ENCODE peak calls at places on chromosomes 5 and 9, in five cellular contexts. E is HEK293T, R is A172, C is HuH-7.5, W is A549. U is an unnamed sample.

GRCh38 chr9:73121375-73121935 is 30.2 kb upstream of the ANXA1 start:
- DNase-seq in E (no peak), R (no peak), C (no peak), W (no peak), U (no peak)

GRCh38 chr5:10474521-10475075 is 32.9 kb downstream of the ROPN1L start:
- DNase-seq in E (no peak), R (no peak), C (no peak), W (no peak), U (no peak)

GRCh38 chr9:130387905-130388304 is 56.9 kb upstream of the ASS1 start:
- DNase-seq in E (no peak), R (no peak), C (no peak), W (peak), U (no peak)

GRCh38 chr5:66896207-66896606 is 300.0 kb downstream of the MAST4 start:
- DNase-seq in E (no peak), R (no peak), C (no peak), W (no peak), U (no peak)

GRCh38 chr9:2559212-2560152 is 62.1 kb upstream of the VLDLR start:
- DNase-seq in E (no peak), R (peak), C (no peak), W (peak), U (no peak)

GRCh38 chr9:98351370-98351769 is 95.9 kb upstream of the TBC1D2 start:
- DNase-seq in E (no peak), R (no peak), C (no peak), W (no peak), U (no peak)

GRCh38 chr9:9556865-9557803 is 1055.7 kb downstream of the PTPRD start:
- DNase-seq in E (no peak), R (no peak), C (no peak), W (no peak), U (no peak)

GRCh38 chr9:69502671-69503301 is 169.4 kb downstream of the APBA1 start:
- DNase-seq in E (no peak), R (peak), C (no peak), W (no peak), U (no peak)

GRCh38 chr9:84145780-84146179 is 165.2 kb downstream of the RMI1 start:
- DNase-seq in E (no peak), R (no peak), C (no peak), W (no peak), U (no peak)

GRCh38 chr9:108412755-108413154 is 443.0 kb downstream of the ACTL7B start:
- DNase-seq in E (no peak), R (peak), C (no peak), W (peak), U (no peak)

GRCh38 chr5:150484964-150485769 is 22.8 kb upstream of the NDST1 start:
- DNase-seq in E (no peak), R (no peak), C (peak), W (no peak), U (no peak)

GRCh38 chr9:16029056-16029615 is 476.3 kb downstream of the CCDC171 start:
- DNase-seq in E (no peak), R (no peak), C (no peak), W (no peak), U (no peak)

GRCh38 chr9:6562194-6562593 is 83.3 kb downstream of the GLDC start:
- DNase-seq in E (no peak), R (no peak), C (no peak), W (no peak), U (no peak)

GRCh38 chr5:90598300-90598699 is 39.7 kb downstream of the ADGRV1 start:
- DNase-seq in E (no peak), R (no peak), C (no peak), W (no peak), U (no peak)

GRCh38 chr5:93887678-93888077 is 146.3 kb upstream of the POU5F2 start:
- DNase-seq in E (no peak), R (no peak), C (no peak), W (no peak), U (no peak)

GRCh38 chr5:171424726-171425125 is 5.3 kb downstream of the FGF18 start:
- DNase-seq in E (no peak), R (peak), C (no peak), W (no peak), U (peak)

GRCh38 chr9:71647094-71647591 is 121.2 kb downstream of the CEMIP2 start:
- DNase-seq in E (no peak), R (peak), C (no peak), W (peak), U (no peak)

GRCh38 chr9:89177021-89177400 is 1.6 kb downstream of the SHC3 start:
- DNase-seq in E (no peak), R (no peak), C (no peak), W (no peak), U (no peak)

GRCh38 chr5:141529002-141529401 is 40.1 kb downstream of the PCDHGC5 start:
- DNase-seq in E (no peak), R (peak), C (no peak), W (no peak), U (no peak)

GRCh38 chr5:148585988-148586387 is 68.3 kb downstream of the HTR4 start:
- DNase-seq in E (no peak), R (no peak), C (no peak), W (no peak), U (no peak)

GRCh38 chr5:102886586-102886985 is 131.5 kb downstream of the PAM start:
- DNase-seq in E (no peak), R (no peak), C (no peak), W (no peak), U (no peak)

GRCh38 chr9:134634667-134635230 is 6.9 kb upstream of the COL5A1 start:
- DNase-seq in E (no peak), R (no peak), C (no peak), W (no peak), U (no peak)

GRCh38 chr5:83441752-83442151 is 29.8 kb upstream of the VCAN start:
- DNase-seq in E (no peak), R (no peak), C (no peak), W (no peak), U (no peak)

GRCh38 chr5:62206150-62206829 is 99.7 kb upstream of the KIF2A start:
- DNase-seq in E (peak), R (peak), C (no peak), W (peak), U (no peak)

GRCh38 chr9:35960029-35960655 is 2.2 kb upstream of the OR2S2 start:
- DNase-seq in E (no peak), R (no peak), C (no peak), W (no peak), U (no peak)

GRCh38 chr9:69578026-69578425 is 94.1 kb downstream of the APBA1 start:
- DNase-seq in E (no peak), R (no peak), C (no peak), W (no peak), U (no peak)

GRCh38 chr9:136738960-136739359 is 3.8 kb downstream of the LCN10 start:
- DNase-seq in E (no peak), R (no peak), C (no peak), W (no peak), U (no peak)

GRCh38 chr5:158430166-158430828 is 571.4 kb upstream of the CLINT1 start:
- DNase-seq in E (no peak), R (no peak), C (no peak), W (no peak), U (no peak)

GRCh38 chr5:32565143-32565542 is 20.2 kb upstream of the SUB1 start:
- DNase-seq in E (no peak), R (no peak), C (no peak), W (no peak), U (no peak)

GRCh38 chr9:36765468-36766341 is 193.0 kb downstream of the MELK start:
- DNase-seq in E (no peak), R (no peak), C (peak), W (peak), U (no peak)

GRCh38 chr9:124658165-124659017 is 112.7 kb downstream of the NR6A1 start:
- DNase-seq in E (peak), R (peak), C (peak), W (peak), U (peak)

GRCh38 chr9:127686461-127687393 is 20.1 kb upstream of the CFAP157 start:
- DNase-seq in E (no peak), R (no peak), C (no peak), W (no peak), U (no peak)

GRCh38 chr5:38756068-38756467 is 89.7 kb upstream of the OSMR start:
- DNase-seq in E (no peak), R (no peak), C (no peak), W (no peak), U (no peak)

U was measured in vagina.